ENCODE peak calls at places on chromosomes 16 and 17, in six cellular contexts. One of them, this sample, is unnamed. For H3K27me3, the result is how much of the 10 kb centered on the place peaks cover.

GRCh38 chr16:29907973-29908372 is 7.7 kb downstream of the ASPHD1 start:
- DNase-seq in fibroblast of lung: no peak
- DNase-seq in SK-N-SH: no peak
- DNase-seq in lower lobe of right lung: no peak
- DNase-seq in suprapubic skin: no peak
- DNase-seq in CD8-positive, alpha-beta T cell: no peak
- DNase-seq in this sample: no peak

GRCh38 chr16:588639-588888 is 1.3 kb upstream of the RAB40C start:
- DNase-seq in fibroblast of lung: peak
- DNase-seq in SK-N-SH: peak
- DNase-seq in lower lobe of right lung: peak
- DNase-seq in suprapubic skin: no peak
- DNase-seq in CD8-positive, alpha-beta T cell: peak
- DNase-seq in this sample: peak

GRCh38 chr17:63405020-63405419 is 41.1 kb downstream of the CYB561 start:
- DNase-seq in fibroblast of lung: no peak
- DNase-seq in SK-N-SH: no peak
- DNase-seq in lower lobe of right lung: no peak
- DNase-seq in suprapubic skin: no peak
- DNase-seq in CD8-positive, alpha-beta T cell: no peak
- DNase-seq in this sample: no peak

GRCh38 chr17:75864448-75864871 is 9.3 kb upstream of the WBP2 start:
- DNase-seq in fibroblast of lung: peak
- DNase-seq in SK-N-SH: peak
- DNase-seq in lower lobe of right lung: peak
- DNase-seq in suprapubic skin: peak
- DNase-seq in CD8-positive, alpha-beta T cell: no peak
- DNase-seq in this sample: peak

GRCh38 chr17:61352408-61352770 is 47.3 kb upstream of the TBX2 start:
- DNase-seq in fibroblast of lung: peak
- DNase-seq in SK-N-SH: no peak
- DNase-seq in lower lobe of right lung: no peak
- DNase-seq in suprapubic skin: no peak
- DNase-seq in CD8-positive, alpha-beta T cell: no peak
- DNase-seq in this sample: no peak

GRCh38 chr16:10090816-10091215 is 91.4 kb downstream of the GRIN2A start:
- DNase-seq in fibroblast of lung: no peak
- DNase-seq in SK-N-SH: no peak
- DNase-seq in lower lobe of right lung: no peak
- DNase-seq in suprapubic skin: no peak
- DNase-seq in CD8-positive, alpha-beta T cell: no peak
- DNase-seq in this sample: no peak

GRCh38 chr17:17669851-17670232 is 11.4 kb upstream of the RAI1 start:
- DNase-seq in fibroblast of lung: no peak
- DNase-seq in SK-N-SH: no peak
- DNase-seq in lower lobe of right lung: no peak
- DNase-seq in suprapubic skin: no peak
- DNase-seq in CD8-positive, alpha-beta T cell: no peak
- DNase-seq in this sample: no peak

GRCh38 chr16:56625943-56626654 is 518 bp downstream of the MT1E start:
- DNase-seq in fibroblast of lung: peak
- DNase-seq in SK-N-SH: no peak
- DNase-seq in lower lobe of right lung: no peak
- DNase-seq in suprapubic skin: no peak
- DNase-seq in CD8-positive, alpha-beta T cell: no peak
- DNase-seq in this sample: peak

GRCh38 chr17:61813211-61813610 is 50.1 kb downstream of the BRIP1 start:
- DNase-seq in fibroblast of lung: no peak
- DNase-seq in SK-N-SH: no peak
- DNase-seq in lower lobe of right lung: no peak
- DNase-seq in suprapubic skin: no peak
- DNase-seq in CD8-positive, alpha-beta T cell: no peak
- DNase-seq in this sample: no peak

GRCh38 chr17:36992701-36993100 is 43.9 kb downstream of the AATF start:
- DNase-seq in fibroblast of lung: no peak
- DNase-seq in SK-N-SH: no peak
- DNase-seq in lower lobe of right lung: no peak
- DNase-seq in suprapubic skin: no peak
- DNase-seq in CD8-positive, alpha-beta T cell: no peak
- DNase-seq in this sample: no peak

GRCh38 chr17:66540131-66540781 is 237.8 kb downstream of the PRKCA start:
- DNase-seq in fibroblast of lung: peak
- DNase-seq in SK-N-SH: peak
- DNase-seq in lower lobe of right lung: no peak
- DNase-seq in suprapubic skin: no peak
- DNase-seq in CD8-positive, alpha-beta T cell: no peak
- DNase-seq in this sample: no peak

GRCh38 chr16:85908444-85908843 is 9.5 kb downstream of the IRF8 start:
- DNase-seq in fibroblast of lung: no peak
- DNase-seq in SK-N-SH: no peak
- DNase-seq in lower lobe of right lung: no peak
- DNase-seq in suprapubic skin: no peak
- DNase-seq in CD8-positive, alpha-beta T cell: no peak
- DNase-seq in this sample: peak

GRCh38 chr17:45961206-45961605 is 37.8 kb upstream of the STH start:
- DNase-seq in fibroblast of lung: no peak
- DNase-seq in SK-N-SH: no peak
- DNase-seq in lower lobe of right lung: no peak
- DNase-seq in suprapubic skin: no peak
- DNase-seq in CD8-positive, alpha-beta T cell: no peak
- DNase-seq in this sample: no peak

GRCh38 chr16:84925092-84925772 is 86.1 kb downstream of the ZDHHC7 start:
- DNase-seq in fibroblast of lung: no peak
- DNase-seq in SK-N-SH: peak
- DNase-seq in lower lobe of right lung: peak
- DNase-seq in suprapubic skin: no peak
- DNase-seq in CD8-positive, alpha-beta T cell: peak
- DNase-seq in this sample: peak

GRCh38 chr16:81637336-81638235 is 141.5 kb upstream of the PLCG2 start:
- DNase-seq in fibroblast of lung: no peak
- DNase-seq in SK-N-SH: no peak
- DNase-seq in lower lobe of right lung: no peak
- DNase-seq in suprapubic skin: no peak
- DNase-seq in CD8-positive, alpha-beta T cell: no peak
- DNase-seq in this sample: no peak

GRCh38 chr17:55320594-55321506 is 56.1 kb downstream of the HLF start:
- DNase-seq in fibroblast of lung: peak
- DNase-seq in SK-N-SH: no peak
- DNase-seq in lower lobe of right lung: no peak
- DNase-seq in suprapubic skin: no peak
- DNase-seq in CD8-positive, alpha-beta T cell: no peak
- DNase-seq in this sample: no peak

GRCh38 chr16:2033057-2033911 is 6.6 kb downstream of the NHERF2 start:
- DNase-seq in fibroblast of lung: peak
- DNase-seq in SK-N-SH: peak
- DNase-seq in lower lobe of right lung: no peak
- DNase-seq in suprapubic skin: peak
- DNase-seq in CD8-positive, alpha-beta T cell: no peak
- DNase-seq in this sample: no peak

GRCh38 chr17:80771612-80772005 is 220.0 kb upstream of the CHMP6 start:
- DNase-seq in fibroblast of lung: no peak
- DNase-seq in SK-N-SH: no peak
- DNase-seq in lower lobe of right lung: no peak
- DNase-seq in suprapubic skin: no peak
- DNase-seq in CD8-positive, alpha-beta T cell: no peak
- DNase-seq in this sample: no peak

GRCh38 chr17:45834471-45835396 is 9.9 kb upstream of the SPPL2C start:
- DNase-seq in fibroblast of lung: no peak
- DNase-seq in SK-N-SH: no peak
- DNase-seq in lower lobe of right lung: no peak
- DNase-seq in suprapubic skin: no peak
- DNase-seq in CD8-positive, alpha-beta T cell: no peak
- DNase-seq in this sample: no peak

GRCh38 chr16:75252946-75253911 is 1.8 kb upstream of the BCAR1 start:
- DNase-seq in fibroblast of lung: peak
- DNase-seq in SK-N-SH: no peak
- DNase-seq in lower lobe of right lung: peak
- DNase-seq in suprapubic skin: peak
- DNase-seq in CD8-positive, alpha-beta T cell: no peak
- DNase-seq in this sample: no peak

GRCh38 chr17:48389903-48390302 is 40.1 kb downstream of the SKAP1 start:
- DNase-seq in fibroblast of lung: no peak
- DNase-seq in SK-N-SH: no peak
- DNase-seq in lower lobe of right lung: no peak
- DNase-seq in suprapubic skin: no peak
- DNase-seq in CD8-positive, alpha-beta T cell: no peak
- DNase-seq in this sample: no peak

GRCh38 chr16:89002851-89003830 is 26.1 kb upstream of the CBFA2T3 start:
- DNase-seq in fibroblast of lung: no peak
- DNase-seq in SK-N-SH: peak
- DNase-seq in lower lobe of right lung: peak
- DNase-seq in suprapubic skin: no peak
- DNase-seq in CD8-positive, alpha-beta T cell: no peak
- DNase-seq in this sample: no peak

GRCh38 chr16:89001117-89002027 is 24.4 kb upstream of the CBFA2T3 start:
- DNase-seq in fibroblast of lung: no peak
- DNase-seq in SK-N-SH: no peak
- DNase-seq in lower lobe of right lung: no peak
- DNase-seq in suprapubic skin: no peak
- DNase-seq in CD8-positive, alpha-beta T cell: no peak
- DNase-seq in this sample: no peak

GRCh38 chr16:88995746-88996535 is 18.9 kb upstream of the CBFA2T3 start:
- DNase-seq in fibroblast of lung: no peak
- DNase-seq in SK-N-SH: no peak
- DNase-seq in lower lobe of right lung: no peak
- DNase-seq in suprapubic skin: no peak
- DNase-seq in CD8-positive, alpha-beta T cell: no peak
- DNase-seq in this sample: no peak

GRCh38 chr16:89000207-89000959 is 23.4 kb upstream of the CBFA2T3 start:
- DNase-seq in fibroblast of lung: no peak
- DNase-seq in SK-N-SH: no peak
- DNase-seq in lower lobe of right lung: no peak
- DNase-seq in suprapubic skin: no peak
- DNase-seq in CD8-positive, alpha-beta T cell: no peak
- DNase-seq in this sample: no peak

DNA sequence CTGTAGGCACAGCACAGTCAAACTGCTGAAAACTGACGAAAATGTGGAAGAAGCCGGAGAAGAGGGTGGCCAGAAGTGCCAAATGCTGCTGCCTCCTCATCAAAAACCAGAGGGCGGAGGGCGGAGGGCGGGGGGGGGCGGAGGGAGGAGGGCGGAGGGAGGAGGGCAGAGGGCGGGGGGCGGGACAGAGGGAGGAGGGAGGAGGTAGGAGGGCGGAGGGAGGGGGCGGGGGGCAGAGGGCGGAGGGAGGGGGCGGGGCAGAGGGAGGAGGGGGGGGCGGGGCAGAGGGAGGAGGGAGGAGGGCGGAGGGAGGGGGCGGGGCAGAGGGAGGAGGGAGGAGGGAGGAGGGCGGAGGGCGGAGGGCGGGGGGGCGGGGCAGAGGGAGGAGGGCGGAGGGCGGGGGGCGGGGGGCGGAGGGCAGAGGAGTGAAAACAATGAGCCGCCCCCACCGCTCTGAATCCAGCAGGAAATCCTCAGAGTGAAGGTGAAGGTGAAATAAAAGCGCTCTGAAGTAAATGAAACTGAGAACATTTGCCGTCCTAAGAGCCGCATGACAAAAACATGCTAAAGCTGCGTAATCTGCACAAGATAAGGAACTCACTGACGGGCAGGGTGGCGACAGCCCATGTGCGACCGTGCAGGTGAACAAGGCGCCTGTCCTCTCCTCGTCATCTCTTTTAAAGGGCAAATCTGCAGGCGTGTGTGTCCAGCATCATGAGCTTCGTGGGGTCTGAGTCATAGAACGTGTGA is 22.6 kb upstream of the CBFA2T3 start:
- DNase-seq in fibroblast of lung: no peak
- DNase-seq in SK-N-SH: peak
- DNase-seq in lower lobe of right lung: no peak
- DNase-seq in suprapubic skin: no peak
- DNase-seq in CD8-positive, alpha-beta T cell: no peak
- DNase-seq in this sample: peak
- H3K27me3 ChIP-seq in fibroblast of lung: under half
- H3K27me3 ChIP-seq in SK-N-SH: under half
- H3K27me3 ChIP-seq in lower lobe of right lung: under half
- H3K27me3 ChIP-seq in suprapubic skin: half or more
- H3K27me3 ChIP-seq in CD8-positive, alpha-beta T cell: under half
- H3K27me3 ChIP-seq in this sample: under half

GRCh38 chr16:11699234-11699894 is 31.1 kb downstream of the SNN start:
- DNase-seq in fibroblast of lung: no peak
- DNase-seq in SK-N-SH: no peak
- DNase-seq in lower lobe of right lung: no peak
- DNase-seq in suprapubic skin: no peak
- DNase-seq in CD8-positive, alpha-beta T cell: no peak
- DNase-seq in this sample: no peak
- H3K4me3 ChIP-seq in fibroblast of lung: no peak
- H3K4me3 ChIP-seq in SK-N-SH: no peak
- H3K4me3 ChIP-seq in lower lobe of right lung: no peak
- H3K4me3 ChIP-seq in suprapubic skin: no peak
- H3K4me3 ChIP-seq in CD8-positive, alpha-beta T cell: no peak
- H3K4me3 ChIP-seq in this sample: no peak

DNA sequence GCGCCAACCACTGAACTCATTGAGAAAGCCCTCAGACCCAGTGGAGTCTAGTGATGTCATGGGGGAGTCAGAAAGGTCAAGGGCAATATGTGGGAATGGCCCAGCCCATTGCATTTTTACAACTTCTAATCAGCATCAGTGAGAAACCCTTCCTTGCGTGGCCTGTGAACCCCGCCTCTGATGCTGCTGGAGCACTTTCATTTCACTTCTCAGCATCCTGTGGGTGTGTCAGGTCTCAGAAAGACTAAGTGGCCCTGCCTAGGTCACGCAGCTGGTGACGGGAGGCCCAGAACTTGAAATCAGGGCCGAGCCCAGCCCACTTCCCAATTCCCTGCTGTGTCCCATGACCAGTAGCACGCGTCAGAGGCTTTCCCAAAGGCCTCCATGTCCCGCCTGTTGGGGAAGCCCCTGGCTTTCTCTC is 6.1 kb downstream of the DNAI2 start:
- DNase-seq in fibroblast of lung: no peak
- DNase-seq in SK-N-SH: no peak
- DNase-seq in lower lobe of right lung: peak
- DNase-seq in suprapubic skin: no peak
- DNase-seq in CD8-positive, alpha-beta T cell: peak
- DNase-seq in this sample: peak
- H3K27me3 ChIP-seq in fibroblast of lung: under half
- H3K27me3 ChIP-seq in SK-N-SH: under half
- H3K27me3 ChIP-seq in lower lobe of right lung: under half
- H3K27me3 ChIP-seq in suprapubic skin: under half
- H3K27me3 ChIP-seq in CD8-positive, alpha-beta T cell: under half
- H3K27me3 ChIP-seq in this sample: under half

DNA sequence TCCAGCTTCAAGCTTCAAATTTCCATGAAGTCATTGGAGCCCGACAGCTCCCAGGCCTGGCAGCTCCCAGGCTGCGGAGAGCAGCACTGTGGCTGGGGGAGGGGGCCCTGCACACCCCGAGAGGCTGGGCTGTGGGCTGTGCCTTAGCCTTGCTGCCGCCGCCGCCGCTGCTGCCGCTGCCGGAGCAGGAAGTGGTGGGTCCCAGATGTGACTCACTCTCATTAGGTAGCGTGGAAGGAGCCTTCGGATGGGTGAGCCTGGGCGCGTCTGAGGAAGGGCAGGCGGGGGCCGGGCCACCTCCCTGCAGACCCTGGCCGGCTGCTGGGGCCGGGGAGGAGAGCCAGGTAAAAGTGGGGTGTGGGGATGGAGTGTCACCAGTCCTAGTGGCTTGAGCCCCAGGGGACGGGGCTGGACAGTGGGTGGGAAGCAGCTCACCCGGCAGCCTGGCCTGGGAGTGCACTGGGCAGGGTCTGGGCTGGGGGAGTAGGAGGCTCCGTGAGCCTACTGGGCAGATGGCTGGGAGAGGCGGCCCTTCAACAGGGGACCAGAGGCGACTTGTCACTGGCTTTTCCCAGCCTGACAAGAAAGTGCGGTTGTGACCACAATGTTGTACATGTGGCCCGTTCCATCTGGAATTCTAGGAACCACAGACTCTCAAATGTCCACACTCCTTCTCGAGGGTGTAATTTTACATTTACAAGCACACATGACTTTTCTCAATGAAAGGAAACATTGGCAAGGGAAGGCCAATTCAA is at the start of gene ADCY7:
- DNase-seq in fibroblast of lung: peak
- DNase-seq in SK-N-SH: peak
- DNase-seq in lower lobe of right lung: peak
- DNase-seq in suprapubic skin: peak
- DNase-seq in CD8-positive, alpha-beta T cell: peak
- DNase-seq in this sample: peak
- H3K4me3 ChIP-seq in fibroblast of lung: peak
- H3K4me3 ChIP-seq in SK-N-SH: peak
- H3K4me3 ChIP-seq in lower lobe of right lung: peak
- H3K4me3 ChIP-seq in suprapubic skin: peak
- H3K4me3 ChIP-seq in CD8-positive, alpha-beta T cell: peak
- H3K4me3 ChIP-seq in this sample: peak